ENCODE peak calls at places on chromosomes 11 and 22, in four cellular contexts. X is activated CD8-positive, alpha-beta memory T cell treated with anti-CD3 and anti-CD28 coated beads for 4 hours; T is stimulated activated CD4-positive, alpha-beta T cell treated with anti-CD3 and anti-CD28 coated beads, Interleukin-1b, Interleukin-23, amount 100 ng/mL, for 24 hours; P is Calu3. E is an unnamed sample.

GRCh38 chr11:119195680-119196079 is 10.4 kb downstream of the NHERF4 start:
- DNase-seq in P (peak), T (no peak), X (no peak), E (no peak)

GRCh38 chr22:36334838-36335603 is 52.7 kb downstream of the MYH9 start:
- DNase-seq in P (peak), X (no peak), T (no peak), E (no peak)

GRCh38 chr11:31802609-31802989 is 8.5 kb downstream of the PAX6 start:
- DNase-seq in X (no peak), T (no peak), P (no peak), E (no peak)

GRCh38 chr11:104704888-104705287 is 193.4 kb downstream of the CASP12 start:
- DNase-seq in X (no peak), T (no peak), P (no peak), E (no peak)

GRCh38 chr11:115918579-115918978 is 414.4 kb upstream of the CADM1 start:
- DNase-seq in T (no peak), P (no peak), X (no peak), E (no peak)

GRCh38 chr22:23402275-23403151 is 177.6 kb downstream of the IGLL1 start:
- DNase-seq in T (no peak), X (no peak), P (peak), E (no peak)

GRCh38 chr11:45180888-45181594 is 34.6 kb downstream of the PRDM11 start:
- DNase-seq in T (no peak), X (no peak), P (peak), E (no peak)

GRCh38 chr11:119794141-119794665 is 65.2 kb upstream of the NECTIN1 start:
- DNase-seq in P (no peak), T (no peak), X (no peak), E (no peak)

GRCh38 chr11:96459751-96460150 is 69.9 kb downstream of the JRKL start:
- DNase-seq in P (no peak), X (no peak), T (no peak), E (no peak)

GRCh38 chr22:42304021-42304790 is 33.8 kb upstream of the TCF20 start:
- DNase-seq in T (no peak), P (no peak), X (no peak), E (no peak)

GRCh38 chr22:49892226-49892899 is 25.9 kb downstream of the ALG12 start:
- DNase-seq in P (no peak), T (no peak), X (no peak), E (no peak)

GRCh38 chr11:83292709-83293435 is 6.7 kb upstream of the CCDC90B start:
- DNase-seq in X (no peak), P (peak), T (peak), E (no peak)

E was measured in esophagus squamous epithelium.